ENCODE peak calls at places on chromosome 14, in four cellular contexts. M, Z, X and K are unnamed samples.

GRCh38 chr14:87049886-87050820 is 942.8 kb downstream of the GALC start:
- DNase-seq in M (peak; percentile 36), Z (peak; percentile 7), X (no peak), K (no peak)

GRCh38 chr14:22536853-22537338 is 52.1 kb downstream of the DAD1 start:
- DNase-seq in M (peak; percentile 76), Z (peak; percentile 95), X (no peak), K (no peak)

GRCh38 chr14:38039526-38039925 is 168.2 kb upstream of the SSTR1 start:
- DNase-seq in M (no peak), Z (no peak), X (no peak), K (no peak)

GRCh38 chr14:78917462-78917861 is 747.3 kb downstream of the NRXN3 start:
- DNase-seq in M (no peak), Z (no peak), X (no peak), K (no peak)

GRCh38 chr14:27668531-27668930 is 1070.7 kb upstream of the NOVA1 start:
- DNase-seq in M (no peak), Z (no peak), X (no peak), K (no peak)

GRCh38 chr14:100867631-100868315 is 35.7 kb downstream of the RTL1 start:
- DNase-seq in M (no peak), Z (no peak), X (peak; percentile 67), K (no peak)

GRCh38 chr14:29643415-29644206 is 284.0 kb downstream of the PRKD1 start:
- DNase-seq in M (no peak), Z (peak; percentile 59), X (no peak), K (no peak)

GRCh38 chr14:21039059-21039422 is 3.1 kb upstream of the RNASE7 start:
- DNase-seq in M (no peak), Z (peak; percentile 35), X (peak; percentile 89), K (no peak)

GRCh38 chr14:72646861-72647528 is 246.9 kb downstream of the DPF3 start:
- DNase-seq in M (no peak), Z (peak; percentile 93), X (no peak), K (no peak)

GRCh38 chr14:81164167-81164774 is 56.5 kb downstream of the GTF2A1 start:
- DNase-seq in M (peak; percentile 58), Z (peak; percentile 69), X (no peak), K (no peak)

GRCh38 chr14:92495041-92495440 is 18.5 kb upstream of the RIN3 start:
- DNase-seq in M (no peak), Z (no peak), X (no peak), K (peak; percentile 4)

GRCh38 chr14:72714871-72715214 is 179.1 kb downstream of the DPF3 start:
- DNase-seq in M (no peak), Z (peak; percentile 27), X (no peak), K (no peak)

GRCh38 chr14:105526781-105527380 is 498 bp downstream of the TMEM121 start:
- DNase-seq in M (no peak), Z (no peak), X (no peak), K (no peak)

GRCh38 chr14:104655128-104655848 is 34.1 kb upstream of the INF2 start:
- DNase-seq in M (no peak), Z (no peak), X (no peak), K (no peak)

GRCh38 chr14:47674546-47675238 is 713 bp downstream of the MDGA2 start:
- DNase-seq in M (no peak), Z (peak; percentile 0), X (no peak), K (peak; percentile 70)

GRCh38 chr14:65991124-65991523 is 495.0 kb upstream of the CCDC196 start:
- DNase-seq in M (no peak), Z (no peak), X (no peak), K (no peak)
- TF ChIP-seq CTCF in M (no peak), Z (no peak), X (no peak), K (no peak)

GRCh38 chr14:39582028-39582654 is 149.9 kb upstream of the FBXO33 start:
- DNase-seq in M (no peak), Z (no peak), X (no peak), K (no peak)

GRCh38 chr14:39576726-39577125 is 144.5 kb upstream of the FBXO33 start:
- DNase-seq in M (no peak), Z (peak; percentile 74), X (no peak), K (no peak)

GRCh38 chr14:39576258-39576657 is 144.0 kb upstream of the FBXO33 start:
- DNase-seq in M (no peak), Z (peak; percentile 11), X (no peak), K (no peak)

GRCh38 chr14:39581474-39581873 is 149.2 kb upstream of the FBXO33 start:
- DNase-seq in M (no peak), Z (peak; percentile 6), X (no peak), K (no peak)
- TF ChIP-seq CTCF in M (peak; percentile 41), Z (peak; percentile 10), X (no peak), K (peak; percentile 68)

DNA sequence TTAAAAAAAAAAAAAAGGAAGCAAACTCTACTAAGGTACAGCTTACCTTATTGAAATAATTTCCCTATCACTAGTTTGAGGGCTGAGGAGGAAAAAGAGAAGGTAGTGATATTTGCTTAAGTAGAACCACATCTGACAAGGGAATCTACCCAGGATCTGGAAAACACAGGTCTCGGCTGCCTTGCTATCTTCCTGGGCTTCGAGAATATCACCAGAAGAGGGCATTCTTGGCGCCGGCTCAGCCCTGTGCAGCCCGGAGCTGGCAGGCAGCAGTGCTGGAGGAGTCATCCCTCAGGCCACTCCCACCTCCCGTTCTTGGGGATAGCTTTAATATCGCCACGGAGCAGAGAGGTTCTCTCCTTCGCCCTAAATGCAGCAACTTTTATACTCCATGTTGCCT is 1181.2 kb downstream of the VRK1 start:
- DNase-seq in M (no peak), Z (peak; percentile 67), X (peak; percentile 88), K (peak; percentile 75)
- TF ChIP-seq CTCF in M (no peak), Z (peak; percentile 41), X (peak; percentile 37), K (peak; percentile 76)

GRCh38 chr14:102086346-102086971 is 385 bp downstream of the HSP90AA1 start:
- DNase-seq in M (no peak), Z (peak; percentile 60), X (no peak), K (no peak)

GRCh38 chr14:102088012-102088792 is 1.4 kb upstream of the HSP90AA1 start:
- DNase-seq in M (peak; percentile 69), Z (no peak), X (no peak), K (no peak)

GRCh38 chr14:102087762-102088011 is 843 bp upstream of the HSP90AA1 start:
- DNase-seq in M (no peak), Z (no peak), X (no peak), K (no peak)

GRCh38 chr14:102085503-102085902 is 1.3 kb downstream of the HSP90AA1 start:
- DNase-seq in M (no peak), Z (no peak), X (no peak), K (no peak)

DNA sequence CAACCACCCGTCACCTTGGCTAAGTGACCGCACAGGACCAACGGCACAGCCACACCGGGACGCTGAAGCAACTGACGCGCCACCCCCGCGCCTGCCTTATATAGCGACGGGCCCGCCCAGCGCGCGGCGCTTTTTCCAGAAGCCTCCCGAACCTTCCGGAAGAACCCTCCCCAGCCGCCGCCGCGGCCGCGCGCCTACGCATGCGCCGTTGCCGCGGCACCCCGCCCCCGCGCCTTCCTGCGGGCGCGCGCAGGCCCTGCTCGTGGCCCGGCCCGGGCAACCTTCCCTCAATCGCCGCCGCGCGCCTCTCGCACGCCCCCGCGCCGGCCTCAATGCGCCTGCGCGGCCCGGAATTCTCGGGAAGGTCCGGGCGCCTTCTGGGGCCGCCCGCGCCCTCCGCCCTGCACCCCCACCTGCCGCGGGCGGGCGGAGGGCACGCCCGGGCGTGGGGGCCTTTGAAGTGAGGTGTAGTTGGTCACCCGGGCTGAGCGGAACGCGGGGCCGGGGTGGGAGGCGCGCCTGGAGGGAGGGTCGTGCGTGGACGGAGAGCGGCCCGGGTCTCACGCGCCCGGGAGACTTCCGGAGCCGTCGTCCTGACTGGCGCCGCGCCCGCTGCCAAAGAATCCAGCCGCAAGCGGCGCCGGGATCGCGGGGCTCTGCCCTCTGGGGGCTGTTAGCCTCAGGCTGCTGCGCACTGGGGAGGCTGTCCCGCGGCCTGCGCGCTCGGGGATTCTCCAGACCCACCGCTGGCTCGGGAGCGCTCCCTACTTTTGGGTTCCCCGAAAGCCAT is at the start of gene HSP90AA1:
- DNase-seq in M (peak; percentile 88), Z (peak; percentile 92), X (peak; percentile 97), K (peak; percentile 97)
- TF ChIP-seq CTCF in M (peak; percentile 28), Z (peak; percentile 19), X (no peak), K (no peak)

GRCh38 chr14:91323671-91324605 is 79.4 kb upstream of the GPR68 start:
- DNase-seq in M (no peak), Z (peak; percentile 62), X (peak; percentile 94), K (peak; percentile 88)
- TF ChIP-seq CTCF in M (peak; percentile 93), Z (peak; percentile 97), X (peak; percentile 92), K (peak; percentile 99)

GRCh38 chr14:106737025-106737424 is 1210.6 kb downstream of the TMEM121 start:
- DNase-seq in M (no peak), Z (no peak), X (no peak), K (no peak)

GRCh38 chr14:106733771-106734170 is 1207.4 kb downstream of the TMEM121 start:
- DNase-seq in M (no peak), Z (no peak), X (no peak), K (no peak)

DNA sequence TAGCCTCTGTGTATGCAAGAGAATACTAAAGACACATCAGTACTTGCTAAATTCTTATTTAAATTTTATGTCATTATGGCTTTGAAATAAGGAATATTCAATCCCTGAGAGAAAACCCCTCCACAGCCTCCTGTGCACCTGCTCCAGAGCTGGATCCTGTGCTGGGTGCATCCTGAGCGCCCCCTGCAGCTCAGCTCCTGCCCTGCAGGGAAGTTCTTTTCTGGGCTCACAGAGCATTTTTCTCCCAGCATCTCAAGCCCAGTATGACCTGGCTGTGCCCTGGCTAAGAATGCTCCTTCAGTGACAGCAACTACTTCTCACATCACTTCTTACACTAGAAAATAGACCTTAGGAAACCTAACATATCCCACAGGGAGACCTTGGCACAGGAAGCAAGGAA is 1211.7 kb downstream of the TMEM121 start:
- DNase-seq in M (no peak), Z (no peak), X (no peak), K (no peak)
- TF ChIP-seq CTCF in M (no peak), Z (no peak), X (no peak), K (no peak)

GRCh38 chr14:68936476-68936875 is 42.6 kb downstream of the ACTN1 start:
- DNase-seq in M (no peak), Z (no peak), X (no peak), K (no peak)

GRCh38 chr14:68939424-68939892 is 39.6 kb downstream of the ACTN1 start:
- DNase-seq in M (no peak), Z (no peak), X (no peak), K (no peak)

GRCh38 chr14:68936980-68937379 is 42.1 kb downstream of the ACTN1 start:
- DNase-seq in M (no peak), Z (no peak), X (no peak), K (no peak)

GRCh38 chr14:68938515-68939423 is 40.3 kb downstream of the ACTN1 start:
- DNase-seq in M (no peak), Z (peak; percentile 65), X (no peak), K (no peak)

DNA sequence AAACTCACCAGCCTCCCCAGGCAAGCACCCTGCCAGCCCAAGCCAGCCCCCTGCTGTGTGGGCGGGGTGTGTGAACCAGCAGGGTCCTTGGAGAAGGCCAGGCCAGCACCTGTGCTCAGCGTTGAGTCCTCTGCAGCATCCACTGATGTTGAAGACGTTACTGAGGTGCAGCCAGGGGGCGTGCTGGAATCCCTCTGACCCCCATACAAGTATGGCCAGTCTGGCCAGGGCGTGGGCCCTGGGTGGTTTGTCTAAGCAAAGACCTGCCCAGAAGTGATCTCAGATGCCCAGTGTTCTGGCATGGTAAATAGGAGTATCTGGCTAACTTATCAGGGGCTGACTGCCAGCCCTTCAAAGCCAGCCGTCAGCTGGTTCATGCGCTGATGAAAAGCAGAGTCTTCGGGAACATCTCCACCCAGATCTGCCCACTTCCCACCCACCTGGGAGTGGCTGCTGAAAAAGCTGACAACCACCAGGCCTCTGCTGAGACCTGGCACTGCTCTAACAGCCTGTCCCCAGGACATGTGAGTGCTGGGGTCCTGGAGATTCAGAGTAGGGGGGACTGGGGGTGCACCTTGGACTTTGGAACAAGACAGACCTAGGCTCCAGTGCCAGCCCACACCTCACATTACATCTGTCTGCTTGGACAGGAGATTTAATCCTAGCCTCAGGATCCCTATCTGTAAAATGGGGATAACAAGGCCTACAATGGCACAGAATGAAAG is 41.1 kb downstream of the ACTN1 start:
- DNase-seq in M (peak; percentile 67), Z (peak; percentile 52), X (no peak), K (no peak)
- TF ChIP-seq CTCF in M (peak; percentile 23), Z (peak; percentile 38), X (peak; percentile 28), K (no peak)